ENCODE peak calls at places on chromosomes 7 and 10, in four cellular contexts. J is H1, F is uterus, I is cardiac muscle cell. S is an unnamed sample. For H3K27me3, the result is how much of the 10 kb centered on the place peaks cover.

GRCh38 chr10:20855398-20856038 is 41.6 kb downstream of the NEBL start:
- DNase-seq in J (no peak), I (no peak), F (no peak), S (no peak)

GRCh38 chr10:12915637-12916168 is 85.8 kb downstream of the CCDC3 start:
- DNase-seq in F (no peak), J (no peak), I (no peak), S (no peak)

GRCh38 chr10:46287846-46288480 is 1.2 kb downstream of the ANTXRL start:
- DNase-seq in I (no peak), F (no peak), J (no peak), S (peak)

GRCh38 chr7:31957090-31957720 is 113.0 kb downstream of the PDE1C start:
- DNase-seq in F (no peak), J (no peak), I (no peak), S (no peak)

GRCh38 chr10:43305881-43306280 is 39.0 kb upstream of the RASGEF1A start:
- DNase-seq in J (no peak), F (no peak), I (no peak), S (no peak)

GRCh38 chr10:34815174-34816066 is at the start of gene PARD3:
- DNase-seq in I (peak), F (peak), J (peak), S (peak)

GRCh38 chr10:73168486-73168844 is 546 bp downstream of the FAM149B1 start:
- DNase-seq in J (no peak), I (no peak), F (no peak), S (no peak)

GRCh38 chr10:125263551-125263950 is 103.2 kb upstream of the CTBP2 start:
- DNase-seq in F (no peak), I (no peak), J (no peak), S (no peak)

GRCh38 chr7:43480581-43480980 is 102.3 kb upstream of the STK17A start:
- DNase-seq in J (no peak), F (no peak), I (no peak), S (no peak)

GRCh38 chr10:9858816-9859215 is 1158.9 kb upstream of the CELF2 start:
- DNase-seq in J (no peak), I (no peak), F (no peak), S (no peak)

GRCh38 chr10:129323877-129324276 is 143.2 kb upstream of the MGMT start:
- DNase-seq in F (no peak), I (no peak), J (no peak), S (no peak)

GRCh38 chr7:25541064-25541463 is 312.8 kb upstream of the NPVF start:
- DNase-seq in J (no peak), F (no peak), I (no peak), S (no peak)

GRCh38 chr7:139602143-139602722 is 78.7 kb downstream of the CLEC2L start:
- DNase-seq in J (no peak), I (peak), F (no peak), S (no peak)

GRCh38 chr7:108012499-108013430 is 9.8 kb upstream of the LAMB1 start:
- DNase-seq in I (peak), F (no peak), J (no peak), S (no peak)

GRCh38 chr7:41834805-41835694 is 132.2 kb upstream of the INHBA start:
- DNase-seq in I (peak), J (no peak), F (peak), S (peak)

GRCh38 chr7:108313086-108313485 is 143.2 kb downstream of the NRCAM start:
- DNase-seq in I (peak), F (no peak), J (no peak), S (no peak)

GRCh38 chr7:95577137-95577536 is 19.2 kb downstream of the PDK4 start:
- DNase-seq in I (no peak), F (no peak), J (peak), S (no peak)

GRCh38 chr7:76060842-76061241 is 12.9 kb downstream of the MDH2 start:
- DNase-seq in I (no peak), J (no peak), F (no peak), S (no peak)

GRCh38 chr7:3095046-3095445 is 51.4 kb upstream of the CARD11 start:
- DNase-seq in F (no peak), I (no peak), J (no peak), S (no peak)

GRCh38 chr7:38303866-38304265 is 30.4 kb upstream of the TARP start:
- DNase-seq in I (no peak), J (no peak), F (no peak), S (no peak)

GRCh38 chr7:148084138-148084537 is 506.4 kb upstream of the C7orf33 start:
- DNase-seq in J (no peak), I (peak), F (peak), S (peak)

GRCh38 chr10:13648425-13648824 is 61.7 kb downstream of the PRPF18 start:
- DNase-seq in J (no peak), I (no peak), F (no peak), S (no peak)

GRCh38 chr7:139246905-139247304 is 15.9 kb downstream of the UBN2 start:
- DNase-seq in I (no peak), F (no peak), J (no peak), S (no peak)

GRCh38 chr10:60916025-60916424 is 28.0 kb downstream of the RHOBTB1 start:
- DNase-seq in F (no peak), I (no peak), J (no peak), S (no peak)

DNA sequence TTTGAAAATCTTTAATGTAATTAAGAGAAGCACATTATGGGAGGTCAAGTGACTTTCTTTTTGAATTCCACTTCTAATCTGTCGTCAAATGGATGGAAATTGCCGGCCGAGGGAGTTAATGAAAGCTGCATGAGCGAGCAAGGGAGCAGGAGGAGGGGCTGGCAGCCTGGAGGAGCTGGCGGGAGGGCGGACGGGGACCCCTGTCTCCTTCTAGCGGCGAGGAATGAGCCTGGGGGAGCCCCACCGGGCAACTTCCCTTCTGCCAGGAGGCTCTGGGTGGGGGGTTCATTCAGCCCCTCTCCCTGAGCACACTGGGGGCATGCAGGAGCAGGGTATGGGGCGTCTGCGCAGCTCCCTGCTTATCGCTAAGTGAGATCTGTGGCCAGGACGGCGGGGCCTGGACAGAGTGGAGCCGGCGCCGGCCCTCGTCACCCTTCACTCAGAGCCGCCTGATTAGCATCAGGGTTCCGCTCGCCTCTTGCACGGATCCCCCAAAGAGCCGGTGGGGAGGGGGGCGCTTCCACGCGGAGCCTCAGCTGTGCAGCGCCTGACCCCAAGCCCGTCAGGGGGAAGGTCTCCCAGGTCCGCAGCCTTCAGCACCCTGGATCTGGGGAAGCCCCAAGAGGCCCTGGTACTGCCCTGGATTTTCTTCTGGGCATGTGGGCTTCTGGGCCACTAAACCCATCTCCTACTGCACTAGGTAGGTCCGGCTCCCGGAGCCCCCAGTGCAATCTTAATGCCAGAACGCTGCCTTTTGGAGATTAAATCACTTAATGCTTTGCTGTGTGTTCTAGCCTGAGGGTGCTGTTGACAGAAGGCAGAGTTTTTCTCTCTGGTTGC is 680.8 kb downstream of the LRMDA start:
- DNase-seq in F (no peak), J (peak), I (peak), S (no peak)
- H3K27me3 ChIP-seq in F (under half), J (under half), I (under half), S (under half)

GRCh38 chr7:102449136-102449535 is 15.5 kb downstream of the ALKBH4 start:
- DNase-seq in J (no peak), I (no peak), F (no peak), S (no peak)

GRCh38 chr7:102452451-102452850 is 12.2 kb downstream of the ALKBH4 start:
- DNase-seq in I (no peak), F (no peak), J (no peak), S (no peak)

GRCh38 chr7:102453319-102453718 is 11.3 kb downstream of the ALKBH4 start:
- DNase-seq in F (no peak), I (no peak), J (no peak), S (no peak)

GRCh38 chr7:102450242-102450641 is 14.4 kb downstream of the ALKBH4 start:
- DNase-seq in J (no peak), I (no peak), F (no peak), S (no peak)

DNA sequence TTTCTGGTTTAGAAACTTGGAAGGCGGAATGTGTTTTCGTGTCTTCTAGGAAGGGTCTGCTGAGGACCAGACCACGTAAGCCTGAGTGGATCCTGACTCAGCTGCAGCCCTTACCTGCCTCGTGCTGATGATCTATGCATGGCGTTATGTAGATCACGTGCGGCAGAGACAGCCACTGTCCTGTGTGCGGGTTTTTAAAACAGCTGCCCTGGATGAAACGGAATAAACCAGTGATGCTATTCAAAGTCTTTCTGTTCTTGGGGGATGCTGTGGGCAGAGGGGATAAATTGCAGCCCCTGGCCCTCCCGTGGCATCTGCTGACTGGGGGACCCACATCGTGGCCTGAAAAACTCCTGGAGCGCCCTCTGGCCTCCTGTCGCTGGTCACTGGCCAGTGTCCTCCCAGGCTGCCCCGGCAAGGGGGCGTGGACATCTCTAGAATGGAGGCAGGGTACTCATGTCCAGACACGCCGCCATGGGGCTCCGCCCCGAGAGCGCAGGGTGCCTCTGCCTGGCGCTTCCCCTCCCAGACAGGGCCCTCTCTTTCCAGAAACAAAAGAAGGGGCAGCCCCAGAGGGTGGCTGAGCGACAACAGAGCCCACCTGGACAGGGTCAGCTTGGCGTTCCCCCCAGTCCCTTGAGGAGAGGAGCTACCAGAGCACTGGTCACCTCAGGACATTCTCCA is 13.2 kb downstream of the ALKBH4 start:
- DNase-seq in I (peak), J (peak), F (no peak), S (no peak)
- TF ChIP-seq CTCF in I (no peak), J (no peak), F (no peak), S (no peak)

DNA sequence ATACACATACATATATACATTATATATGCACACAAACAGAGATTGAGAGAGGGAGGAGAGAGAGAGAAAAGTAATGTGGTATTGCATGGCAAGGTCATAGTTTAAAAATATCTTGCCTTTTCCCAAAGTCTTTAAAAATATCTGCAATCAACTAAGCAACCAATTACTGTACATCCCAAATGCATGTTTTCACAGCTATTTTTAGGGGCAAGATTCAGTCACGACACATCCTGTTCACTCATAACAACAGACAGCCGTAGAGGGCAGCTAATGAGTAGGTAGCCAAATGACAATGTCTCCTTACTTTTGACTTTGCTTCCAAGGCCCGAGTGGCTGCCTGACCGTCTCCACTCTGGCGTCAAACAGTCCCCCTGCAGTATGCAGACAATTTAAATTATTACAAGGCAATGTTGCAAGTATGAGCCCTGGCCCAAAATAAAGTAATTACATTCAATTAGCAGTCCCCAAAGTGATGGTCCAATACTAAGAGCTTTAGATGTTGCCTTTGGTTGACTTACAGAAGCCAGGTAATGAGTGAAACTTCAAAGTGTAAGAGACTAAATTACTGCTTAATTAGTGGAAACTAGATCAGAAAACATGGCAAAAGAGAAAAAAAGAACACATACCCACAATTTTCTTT is 162.9 kb downstream of the MBL2 start:
- DNase-seq in F (no peak), I (no peak), J (no peak), S (no peak)
- H3K27me3 ChIP-seq in F (under half), I (under half), J (under half), S (under half)

DNA sequence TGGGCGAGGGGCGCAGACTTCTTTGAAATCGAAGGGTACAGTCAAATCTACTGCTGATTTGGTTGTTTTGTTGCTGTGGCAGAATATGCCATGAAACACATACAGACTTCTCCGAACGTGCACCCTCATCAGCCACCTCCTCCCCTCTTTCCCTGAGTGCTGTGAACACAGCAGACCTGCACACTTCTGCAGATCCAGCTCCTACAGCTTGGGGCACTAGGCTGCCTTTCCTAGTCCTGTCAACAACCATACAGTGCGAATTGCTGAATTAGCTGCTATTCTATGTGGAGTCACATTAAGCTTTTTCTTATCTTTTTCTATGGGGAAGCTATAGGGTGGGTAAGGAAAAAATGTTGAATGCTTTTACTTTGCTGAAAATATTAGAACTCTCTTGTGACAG is 57.5 kb downstream of the COL17A1 start:
- DNase-seq in J (peak), F (no peak), I (peak), S (no peak)
- TF ChIP-seq CTCF in J (peak), F (no peak), I (peak), S (no peak)

GRCh38 chr10:88271736-88272135 is 311.4 kb downstream of the RNLS start:
- DNase-seq in I (no peak), J (no peak), F (no peak), S (no peak)
- H3K27me3 ChIP-seq in I (under half), J (under half), F (under half), S (under half)